ENCODE peak calls at places on chromosome 10, in ten cellular contexts. A, Y, B, L, K, S, N, E, F and D are unnamed samples.

GRCh38 chr10:109173910-109174309 is 749.4 kb downstream of the XPNPEP1 start:
- DNase-seq in A (no peak), Y (no peak), B (no peak), L (no peak), K (no peak), S (no peak), N (no peak), E (no peak), F (no peak), D (no peak)

GRCh38 chr10:56547163-56547562 is 186.1 kb upstream of the ZWINT start:
- DNase-seq in A (no peak), Y (no peak), B (no peak), L (no peak), K (no peak), S (peak), N (no peak), E (no peak), F (peak), D (no peak)

GRCh38 chr10:71634531-71635164 is 84.9 kb downstream of the C10orf105 start:
- DNase-seq in A (no peak), Y (no peak), B (no peak), L (no peak), K (no peak), S (no peak), N (peak), E (no peak), F (no peak), D (no peak)

GRCh38 chr10:68332259-68333057 is at the start of gene PBLD:
- DNase-seq in A (peak), Y (peak), B (peak), L (no peak), K (peak), S (peak), N (peak), E (peak), F (peak), D (peak)

GRCh38 chr10:112951349-112952281 is 1.6 kb downstream of the TCF7L2 start:
- DNase-seq in A (peak), Y (peak), B (peak), L (no peak), K (peak), S (peak), N (peak), E (peak), F (peak), D (peak)

GRCh38 chr10:5413012-5413938 is 918 bp downstream of the NET1 start:
- DNase-seq in A (peak), Y (peak), B (no peak), L (no peak), K (peak), S (no peak), N (no peak), E (no peak), F (peak), D (peak)

GRCh38 chr10:128324468-128324867 is 198.2 kb upstream of the MKI67 start:
- DNase-seq in A (no peak), Y (no peak), B (no peak), L (no peak), K (no peak), S (no peak), N (no peak), E (no peak), F (no peak), D (no peak)

GRCh38 chr10:89783406-89783805 is 82.0 kb downstream of the KIF20B start:
- DNase-seq in A (peak), Y (peak), B (no peak), L (no peak), K (no peak), S (no peak), N (no peak), E (no peak), F (no peak), D (no peak)

GRCh38 chr10:77873558-77874380 is 52.8 kb downstream of the DLG5 start:
- DNase-seq in A (peak), Y (peak), B (no peak), L (peak), K (peak), S (no peak), N (no peak), E (peak), F (peak), D (no peak)

GRCh38 chr10:112797908-112798307 is 152.1 kb upstream of the TCF7L2 start:
- DNase-seq in A (no peak), Y (no peak), B (no peak), L (no peak), K (no peak), S (no peak), N (no peak), E (no peak), F (no peak), D (no peak)

GRCh38 chr10:29735628-29736324 is 101.0 kb upstream of the SVIL start:
- DNase-seq in A (peak), Y (peak), B (peak), L (no peak), K (peak), S (peak), N (peak), E (peak), F (peak), D (peak)

GRCh38 chr10:122733450-122733849 is 33.8 kb upstream of the C10orf120 start:
- DNase-seq in A (no peak), Y (no peak), B (no peak), L (no peak), K (no peak), S (no peak), N (no peak), E (no peak), F (no peak), D (no peak)

GRCh38 chr10:60331886-60332285 is 57.8 kb downstream of the ANK3 start:
- DNase-seq in A (no peak), Y (no peak), B (no peak), L (no peak), K (no peak), S (no peak), N (no peak), E (no peak), F (no peak), D (no peak)

GRCh38 chr10:60338002-60338564 is 51.6 kb downstream of the ANK3 start:
- DNase-seq in A (no peak), Y (no peak), B (no peak), L (no peak), K (no peak), S (no peak), N (no peak), E (no peak), F (no peak), D (no peak)

GRCh38 chr10:60334991-60335390 is 54.7 kb downstream of the ANK3 start:
- DNase-seq in A (no peak), Y (no peak), B (no peak), L (no peak), K (no peak), S (no peak), N (no peak), E (no peak), F (no peak), D (no peak)

GRCh38 chr10:60336901-60337630 is 52.6 kb downstream of the ANK3 start:
- DNase-seq in A (no peak), Y (no peak), B (no peak), L (no peak), K (no peak), S (no peak), N (no peak), E (no peak), F (no peak), D (no peak)

GRCh38 chr10:60335708-60336107 is 54.0 kb downstream of the ANK3 start:
- DNase-seq in A (no peak), Y (no peak), B (no peak), L (no peak), K (peak), S (no peak), N (no peak), E (no peak), F (no peak), D (peak)
- TF ChIP-seq CTCF in A (peak), Y (peak), B (no peak), L (peak), K (peak), S (no peak), N (peak), E (no peak), F (peak), D (peak)

GRCh38 chr10:93496322-93497041 is at the start of gene CEP55:
- DNase-seq in A (peak), Y (peak), B (peak), L (peak), K (peak), S (peak), N (peak), E (peak), F (peak), D (peak)
- H3K4me3 ChIP-seq in A (peak), Y (peak), B (peak), L (peak), K (peak), S (peak), N (peak), E (peak), F (peak), D (peak)

GRCh38 chr10:98898987-98899386 is 336.7 kb downstream of the HPSE2 start:
- DNase-seq in A (no peak), Y (no peak), B (no peak), L (no peak), K (no peak), S (no peak), N (no peak), E (no peak), F (no peak), D (no peak)
- TF ChIP-seq CTCF in A (no peak), Y (no peak), B (no peak), L (no peak), K (no peak), S (no peak), N (no peak), E (no peak), F (no peak), D (no peak)

GRCh38 chr10:2994562-2994961 is 72.8 kb upstream of the PFKP start:
- DNase-seq in A (no peak), Y (no peak), B (no peak), L (no peak), K (no peak), S (no peak), N (no peak), E (no peak), F (no peak), D (no peak)
- H3K4me3 ChIP-seq in A (no peak), Y (no peak), B (no peak), L (no peak), K (no peak), S (no peak), N (no peak), E (no peak), F (no peak), D (no peak)

GRCh38 chr10:60252688-60253087 is 137.0 kb downstream of the ANK3 start:
- DNase-seq in A (no peak), Y (no peak), B (no peak), L (no peak), K (no peak), S (no peak), N (no peak), E (no peak), F (no peak), D (no peak)
- TF ChIP-seq CTCF in A (no peak), Y (no peak), B (no peak), L (peak), K (no peak), S (no peak), N (no peak), E (no peak), F (no peak), D (no peak)